ENCODE peak calls at places on chromosome 5, in four cellular contexts. N is CD4-positive, CD25-positive, alpha-beta regulatory T cell; M is tibial nerve; H is mesendoderm. F is an unnamed sample.

GRCh38 chr5:135094339-135095051 is 60.5 kb upstream of the PITX1 start:
- DNase-seq in N (no peak), M (no peak), H (no peak), F (no peak)

GRCh38 chr5:59596586-59597348 is 296.8 kb downstream of the PDE4D start:
- DNase-seq in N (no peak), M (no peak), H (no peak), F (no peak)

GRCh38 chr5:134242146-134242545 is 16.3 kb upstream of the PPP2CA start:
- DNase-seq in N (no peak), M (no peak), H (no peak), F (no peak)

GRCh38 chr5:158943057-158943456 is 156.7 kb downstream of the EBF1 start:
- DNase-seq in N (no peak), M (peak; percentile 26), H (no peak), F (peak; percentile 29)

GRCh38 chr5:122611401-122611800 is 163.5 kb upstream of the SNX2 start:
- DNase-seq in N (no peak), M (no peak), H (peak; percentile 81), F (no peak)

GRCh38 chr5:43840424-43841232 is 237.6 kb downstream of the NNT start:
- DNase-seq in N (no peak), M (no peak), H (no peak), F (no peak)

GRCh38 chr5:89086687-89087086 is 203.7 kb upstream of the MEF2C start:
- DNase-seq in N (no peak), M (no peak), H (no peak), F (no peak)

GRCh38 chr5:154044585-154044984 is 5.8 kb downstream of the MFAP3 start:
- DNase-seq in N (no peak), M (no peak), H (no peak), F (no peak)

GRCh38 chr5:173327948-173328895 is at the start of gene STC2:
- DNase-seq in N (no peak), M (no peak), H (peak; percentile 99), F (peak; percentile 81)

GRCh38 chr5:531749-532315 is 7.6 kb upstream of the SLC9A3 start:
- DNase-seq in N (no peak), M (no peak), H (no peak), F (no peak)

GRCh38 chr5:137836301-137836700 is 31.4 kb upstream of the MYOT start:
- DNase-seq in N (no peak), M (no peak), H (peak; percentile 77), F (no peak)

GRCh38 chr5:153941265-153941664 is 97.4 kb downstream of the FAM114A2 start:
- DNase-seq in N (no peak), M (no peak), H (no peak), F (no peak)

GRCh38 chr5:14131855-14132503 is 11.2 kb upstream of the TRIO start:
- DNase-seq in N (no peak), M (no peak), H (no peak), F (no peak)

GRCh38 chr5:6328173-6328572 is 50.2 kb downstream of the MED10 start:
- DNase-seq in N (no peak), M (no peak), H (peak; percentile 87), F (peak; percentile 16)

GRCh38 chr5:71778678-71779276 is 59.7 kb downstream of the CARTPT start:
- DNase-seq in N (no peak), M (no peak), H (peak; percentile 52), F (no peak)

GRCh38 chr5:56900858-56901578 is 8.4 kb upstream of the SETD9 start:
- DNase-seq in N (peak; percentile 8), M (no peak), H (peak; percentile 47), F (peak; percentile 23)

GRCh38 chr5:62419609-62420008 is 7.0 kb downstream of the IPO11 start:
- DNase-seq in N (no peak), M (no peak), H (no peak), F (no peak)

GRCh38 chr5:77957-78804 is 13.8 kb upstream of the PLEKHG4B start:
- DNase-seq in N (no peak), M (no peak), H (peak; percentile 45), F (peak; percentile 46)

GRCh38 chr5:1732238-1732880 is 67.3 kb downstream of the MRPL36 start:
- DNase-seq in N (no peak), M (no peak), H (no peak), F (peak; percentile 1)

GRCh38 chr5:122099060-122099790 is 21.2 kb upstream of the LOX start:
- DNase-seq in N (no peak), M (no peak), H (peak; percentile 48), F (no peak)

GRCh38 chr5:7941692-7942091 is 72.7 kb downstream of the MTRR start:
- DNase-seq in N (no peak), M (no peak), H (no peak), F (no peak)

GRCh38 chr5:1542755-1543154 is 19.0 kb upstream of the LPCAT1 start:
- DNase-seq in N (no peak), M (no peak), H (peak; percentile 35), F (no peak)

GRCh38 chr5:26868504-26868903 is 169.9 kb downstream of the CDH9 start:
- DNase-seq in N (no peak), M (no peak), H (no peak), F (no peak)

GRCh38 chr5:95835682-95836405 is 13.3 kb upstream of the GLRX start:
- DNase-seq in N (no peak), M (no peak), H (no peak), F (no peak)

GRCh38 chr5:103804714-103805113 is 242.1 kb upstream of the NUDT12 start:
- DNase-seq in N (no peak), M (no peak), H (peak; percentile 11), F (no peak)

GRCh38 chr5:56876325-56876724 is 33.1 kb upstream of the SETD9 start:
- DNase-seq in N (no peak), M (no peak), H (no peak), F (no peak)

GRCh38 chr5:167030500-167031120 is 1260.8 kb upstream of the WWC1 start:
- DNase-seq in N (no peak), M (no peak), H (peak; percentile 86), F (no peak)

GRCh38 chr5:79619849-79620248 is 7.6 kb downstream of the TENT2 start:
- DNase-seq in N (no peak), M (no peak), H (no peak), F (no peak)
- H3K36me3 ChIP-seq in N (peaks cover 92% of the 10 kb centered on the region), M (peaks cover 7% of the 10 kb centered on the region), H (peaks cover 1% of the 10 kb centered on the region), F (peaks cover 98% of the 10 kb centered on the region)

GRCh38 chr5:131633830-131634229 is 1.2 kb downstream of the RAPGEF6 start:
- DNase-seq in N (no peak), M (no peak), H (no peak), F (no peak)
- H3K27ac ChIP-seq in N (peak overlapping the region; percentile 99), M (peak overlapping the region; percentile 91), H (no peak overlapping the region), F (peak overlapping the region; percentile 97)

DNA sequence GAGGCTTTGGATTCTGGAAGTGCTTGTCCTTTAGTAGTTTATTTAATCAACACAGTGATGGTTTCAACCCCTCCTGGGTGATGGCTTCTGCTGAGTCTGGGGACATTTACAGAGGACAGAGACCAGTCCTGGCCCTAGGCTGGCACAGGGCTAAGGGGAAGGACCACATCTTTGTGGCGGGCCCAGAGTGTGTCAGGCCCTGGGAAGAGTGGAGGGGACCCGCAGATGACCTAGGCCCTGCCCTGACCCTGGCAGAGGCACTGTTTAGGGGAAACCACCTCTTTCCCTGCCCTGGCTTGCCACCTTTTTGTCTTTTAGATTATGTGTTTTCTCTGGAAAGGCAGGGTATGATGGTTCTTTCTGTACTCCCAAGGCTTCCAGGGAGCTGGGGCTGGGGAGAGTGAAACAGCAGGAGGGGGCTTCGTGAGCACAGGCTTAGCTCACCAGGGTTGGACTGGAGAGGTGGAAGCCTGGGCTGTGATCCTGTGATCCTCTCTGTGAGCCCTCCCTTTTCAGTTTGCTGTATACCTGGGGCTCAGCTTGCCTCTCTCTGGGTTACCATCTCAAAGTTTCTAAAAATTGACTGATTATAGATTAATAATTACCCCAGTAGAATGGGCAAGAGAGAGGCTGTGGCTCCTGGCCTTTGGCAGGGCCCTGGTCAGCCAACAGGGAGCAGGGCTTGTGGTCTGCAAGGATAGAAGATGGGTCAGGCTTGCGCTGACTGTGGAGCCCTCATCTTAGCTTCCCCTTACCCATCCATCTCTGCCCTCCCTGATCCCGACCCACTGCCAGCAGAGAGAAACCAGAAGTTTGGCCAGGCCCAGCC is 1.8 kb upstream of the SYNPO start:
- DNase-seq in N (no peak), M (no peak), H (no peak), F (no peak)
- H3K4me1 ChIP-seq in N (no peaks in the 10 kb centered on the region), M (peaks cover 69% of the 10 kb centered on the region), H (peaks cover 8% of the 10 kb centered on the region), F (peaks cover 83% of the 10 kb centered on the region)

GRCh38 chr5:177429248-177430045 is 3.0 kb downstream of the GRK6 start:
- DNase-seq in N (peak; percentile 70), M (peak; percentile 29), H (no peak), F (peak; percentile 61)
- H3K36me3 ChIP-seq in N (peaks cover 32% of the 10 kb centered on the region), M (peaks cover 24% of the 10 kb centered on the region), H (no peaks in the 10 kb centered on the region), F (peaks cover 39% of the 10 kb centered on the region)

DNA sequence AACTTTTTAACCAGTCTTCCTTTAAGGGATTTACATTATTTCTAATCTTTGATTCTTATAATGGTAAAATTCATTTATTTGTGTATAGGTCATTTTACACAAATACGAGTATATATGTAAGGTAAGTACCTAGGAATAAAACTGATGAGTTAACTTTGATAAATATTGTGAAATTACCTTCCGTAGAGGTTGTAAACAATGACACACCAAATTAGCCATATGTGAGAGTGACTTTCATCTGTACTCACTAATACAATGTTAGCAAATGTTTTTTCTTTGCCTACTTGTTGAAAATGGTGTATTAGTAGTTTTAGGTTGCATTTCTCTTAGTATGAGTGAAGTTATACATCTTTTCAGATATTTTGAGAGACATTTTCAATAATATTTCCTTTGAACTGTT is 42.6 kb upstream of the TSLP start:
- DNase-seq in N (no peak), M (no peak), H (no peak), F (no peak)
- H3K27ac ChIP-seq in N (no peak overlapping the region), M (no peak overlapping the region), H (no peak overlapping the region), F (no peak overlapping the region)

GRCh38 chr5:142313693-142314092 is 11.1 kb downstream of the SPRY4 start:
- DNase-seq in N (no peak), M (no peak), H (no peak), F (no peak)

GRCh38 chr5:142314606-142315005 is 10.2 kb downstream of the SPRY4 start:
- DNase-seq in N (no peak), M (no peak), H (no peak), F (no peak)

GRCh38 chr5:142315231-142315900 is 9.5 kb downstream of the SPRY4 start:
- DNase-seq in N (no peak), M (no peak), H (no peak), F (no peak)

GRCh38 chr5:142313275-142313674 is 11.5 kb downstream of the SPRY4 start:
- DNase-seq in N (no peak), M (no peak), H (no peak), F (no peak)

GRCh38 chr5:142314129-142314528 is 10.7 kb downstream of the SPRY4 start:
- DNase-seq in N (no peak), M (no peak), H (no peak), F (no peak)
- H3K4me1 ChIP-seq in N (peaks cover 7% of the 10 kb centered on the region), M (peaks cover 9% of the 10 kb centered on the region), H (peaks cover 22% of the 10 kb centered on the region), F (peaks cover 64% of the 10 kb centered on the region)

GRCh38 chr5:150376799-150377771 is 19.6 kb downstream of the TCOF1 start:
- DNase-seq in N (no peak), M (no peak), H (peak; percentile 23), F (no peak)
- H3K36me3 ChIP-seq in N (peaks cover 97% of the 10 kb centered on the region), M (peaks cover 54% of the 10 kb centered on the region), H (peaks cover 56% of the 10 kb centered on the region), F (peaks cover 91% of the 10 kb centered on the region)

GRCh38 chr5:115948013-115948605 is 14.2 kb upstream of the LVRN start:
- DNase-seq in N (no peak), M (no peak), H (no peak), F (no peak)
- H3K27ac ChIP-seq in N (no peak overlapping the region), M (peak overlapping the region; percentile 11), H (no peak overlapping the region), F (no peak overlapping the region)